ENCODE peak calls at places on chromosome 2, in nine cellular contexts. G is AG10803, J is NCI-H1694 treated with DMSO at 0.1 percent for 48 hours, Q is NCI-H748 treated with DMSO at 0.1 percent for 48 hours, S is HuH-7.5, T is activated T-cell treated with anti-CD3 and anti-CD28 coated beads for 1 hour, W is HS-5, A is GM06990, L is left cardiac atrium. Z is an unnamed sample.

GRCh38 chr2:96715658-96716057 is 24.2 kb downstream of the LMAN2L start:
- DNase-seq in G (peak; percentile 10), J (no peak), Q (no peak), S (no peak), T (no peak), W (no peak), A (no peak), L (no peak), Z (no peak)

GRCh38 chr2:140348826-140349225 is 1568.6 kb upstream of the NXPH2 start:
- DNase-seq in G (no peak), J (no peak), Q (no peak), S (no peak), T (no peak), W (no peak), A (no peak), L (no peak), Z (no peak)

GRCh38 chr2:124983595-124983994 is 958.5 kb downstream of the CNTNAP5 start:
- DNase-seq in G (peak; percentile 1), J (no peak), Q (no peak), S (no peak), T (no peak), W (peak; percentile 89), A (no peak), L (no peak), Z (no peak)

GRCh38 chr2:101806123-101806522 is 108.6 kb downstream of the MAP4K4 start:
- DNase-seq in G (peak; percentile 72), J (no peak), Q (no peak), S (no peak), T (no peak), W (peak; percentile 77), A (no peak), L (no peak), Z (no peak)

GRCh38 chr2:41576423-41576822 is 471.4 kb upstream of the PKDCC start:
- DNase-seq in G (no peak), J (no peak), Q (no peak), S (no peak), T (no peak), W (no peak), A (no peak), L (no peak), Z (no peak)

GRCh38 chr2:169291517-169291916 is 70.8 kb downstream of the LRP2 start:
- DNase-seq in G (no peak), J (no peak), Q (no peak), S (no peak), T (no peak), W (no peak), A (no peak), L (no peak), Z (no peak)

GRCh38 chr2:68742638-68743037 is 8.0 kb downstream of the ARHGAP25 start:
- DNase-seq in G (no peak), J (no peak), Q (no peak), S (no peak), T (no peak), W (no peak), A (no peak), L (no peak), Z (no peak)

GRCh38 chr2:55160422-55160821 is 71.7 kb downstream of the CLHC1 start:
- DNase-seq in G (no peak), J (no peak), Q (no peak), S (no peak), T (no peak), W (no peak), A (no peak), L (no peak), Z (no peak)

GRCh38 chr2:151796774-151797173 is 31.4 kb downstream of the ARL5A start:
- DNase-seq in G (no peak), J (no peak), Q (no peak), S (no peak), T (no peak), W (no peak), A (no peak), L (no peak), Z (no peak)

GRCh38 chr2:208315081-208315788 is 49.2 kb downstream of the PIKFYVE start:
- DNase-seq in G (peak; percentile 75), J (no peak), Q (no peak), S (no peak), T (no peak), W (peak; percentile 24), A (peak; percentile 71), L (peak; percentile 26), Z (no peak)

GRCh38 chr2:9753665-9754531 is 89.4 kb upstream of the TAF1B start:
- DNase-seq in G (no peak), J (no peak), Q (no peak), S (no peak), T (peak; percentile 17), W (no peak), A (no peak), L (no peak), Z (no peak)

GRCh38 chr2:188666503-188666902 is 307.7 kb upstream of the COL3A1 start:
- DNase-seq in G (no peak), J (no peak), Q (no peak), S (no peak), T (no peak), W (no peak), A (no peak), L (no peak), Z (no peak)

GRCh38 chr2:208025037-208025813 is at the start of gene PLEKHM3:
- DNase-seq in G (peak; percentile 88), J (peak; percentile 54), Q (peak; percentile 56), S (peak; percentile 48), T (peak; percentile 62), W (no peak), A (peak; percentile 89), L (peak; percentile 88), Z (peak; percentile 63)

GRCh38 chr2:68441179-68441993 is 25.7 kb downstream of the FBXO48 start:
- DNase-seq in G (peak; percentile 83), J (peak; percentile 90), Q (peak; percentile 38), S (peak; percentile 31), T (peak; percentile 80), W (no peak), A (peak; percentile 82), L (peak; percentile 84), Z (peak; percentile 75)

Z was measured in NCI-H1105.